ENCODE peak calls at places on chromosomes 4 and X, in ten cellular contexts. One of them, this sample, is unnamed.

GRCh38 chrX:15882704-15883539 is 28.3 kb upstream of the AP1S2 start:
- DNase-seq in PC-9: no peak
- DNase-seq in kidney: no peak
- DNase-seq in CD4-positive, alpha-beta memory T cell: no peak
- DNase-seq in effector memory CD4-positive, alpha-beta T cell: no peak
- DNase-seq in left ventricle myocardium inferior: no peak
- DNase-seq in cardiac muscle cell: peak; percentile 59
- DNase-seq in CD8-positive, alpha-beta memory T cell: no peak
- DNase-seq in breast epithelium: no peak
- DNase-seq in transverse colon: no peak
- DNase-seq in this sample: peak; percentile 14

GRCh38 chr4:177519481-177520270 is 77.4 kb upstream of the AGA start:
- DNase-seq in CD8-positive, alpha-beta memory T cell: no peak
- DNase-seq in left ventricle myocardium inferior: no peak
- DNase-seq in breast epithelium: no peak
- DNase-seq in CD4-positive, alpha-beta memory T cell: no peak
- DNase-seq in transverse colon: no peak
- DNase-seq in kidney: no peak
- DNase-seq in cardiac muscle cell: no peak
- DNase-seq in PC-9: no peak
- DNase-seq in effector memory CD4-positive, alpha-beta T cell: no peak
- DNase-seq in this sample: no peak

GRCh38 chr4:138320030-138320429 is 77.9 kb upstream of the SLC7A11 start:
- DNase-seq in breast epithelium: no peak
- DNase-seq in left ventricle myocardium inferior: no peak
- DNase-seq in PC-9: no peak
- DNase-seq in effector memory CD4-positive, alpha-beta T cell: no peak
- DNase-seq in kidney: no peak
- DNase-seq in CD4-positive, alpha-beta memory T cell: no peak
- DNase-seq in cardiac muscle cell: no peak
- DNase-seq in CD8-positive, alpha-beta memory T cell: no peak
- DNase-seq in transverse colon: no peak
- DNase-seq in this sample: no peak

GRCh38 chr4:186557486-186557885 is 2.1 kb upstream of the MTNR1A start:
- DNase-seq in CD8-positive, alpha-beta memory T cell: no peak
- DNase-seq in CD4-positive, alpha-beta memory T cell: no peak
- DNase-seq in left ventricle myocardium inferior: no peak
- DNase-seq in effector memory CD4-positive, alpha-beta T cell: no peak
- DNase-seq in PC-9: no peak
- DNase-seq in breast epithelium: no peak
- DNase-seq in transverse colon: no peak
- DNase-seq in kidney: no peak
- DNase-seq in cardiac muscle cell: no peak
- DNase-seq in this sample: peak; percentile 87

GRCh38 chr4:79141530-79141929 is 184.3 kb downstream of the NAA11 start:
- DNase-seq in PC-9: no peak
- DNase-seq in breast epithelium: no peak
- DNase-seq in effector memory CD4-positive, alpha-beta T cell: no peak
- DNase-seq in transverse colon: no peak
- DNase-seq in left ventricle myocardium inferior: no peak
- DNase-seq in CD4-positive, alpha-beta memory T cell: no peak
- DNase-seq in kidney: no peak
- DNase-seq in CD8-positive, alpha-beta memory T cell: no peak
- DNase-seq in cardiac muscle cell: peak; percentile 82
- DNase-seq in this sample: peak; percentile 61

GRCh38 chr4:115655626-115656025 is 542.2 kb upstream of the NDST4 start:
- DNase-seq in cardiac muscle cell: no peak
- DNase-seq in CD8-positive, alpha-beta memory T cell: no peak
- DNase-seq in breast epithelium: no peak
- DNase-seq in PC-9: no peak
- DNase-seq in effector memory CD4-positive, alpha-beta T cell: no peak
- DNase-seq in transverse colon: no peak
- DNase-seq in kidney: no peak
- DNase-seq in left ventricle myocardium inferior: no peak
- DNase-seq in CD4-positive, alpha-beta memory T cell: no peak
- DNase-seq in this sample: no peak

GRCh38 chrX:15914486-15914885 is 59.9 kb upstream of the AP1S2 start:
- DNase-seq in left ventricle myocardium inferior: no peak
- DNase-seq in PC-9: no peak
- DNase-seq in kidney: no peak
- DNase-seq in CD8-positive, alpha-beta memory T cell: no peak
- DNase-seq in effector memory CD4-positive, alpha-beta T cell: no peak
- DNase-seq in breast epithelium: no peak
- DNase-seq in CD4-positive, alpha-beta memory T cell: no peak
- DNase-seq in cardiac muscle cell: no peak
- DNase-seq in transverse colon: no peak
- DNase-seq in this sample: no peak

GRCh38 chr4:67632492-67632891 is 68.5 kb downstream of the UBA6 start:
- DNase-seq in CD4-positive, alpha-beta memory T cell: no peak
- DNase-seq in PC-9: no peak
- DNase-seq in left ventricle myocardium inferior: no peak
- DNase-seq in breast epithelium: no peak
- DNase-seq in CD8-positive, alpha-beta memory T cell: no peak
- DNase-seq in kidney: no peak
- DNase-seq in cardiac muscle cell: no peak
- DNase-seq in effector memory CD4-positive, alpha-beta T cell: no peak
- DNase-seq in transverse colon: no peak
- DNase-seq in this sample: no peak

GRCh38 chr4:133801858-133802257 is 399.7 kb downstream of the PABPC4L start:
- DNase-seq in CD8-positive, alpha-beta memory T cell: no peak
- DNase-seq in transverse colon: no peak
- DNase-seq in effector memory CD4-positive, alpha-beta T cell: no peak
- DNase-seq in left ventricle myocardium inferior: no peak
- DNase-seq in CD4-positive, alpha-beta memory T cell: no peak
- DNase-seq in kidney: no peak
- DNase-seq in PC-9: no peak
- DNase-seq in cardiac muscle cell: no peak
- DNase-seq in breast epithelium: no peak
- DNase-seq in this sample: no peak

GRCh38 chrX:154968353-154968752 is 54.2 kb downstream of the F8 start:
- DNase-seq in breast epithelium: no peak
- DNase-seq in cardiac muscle cell: no peak
- DNase-seq in kidney: no peak
- DNase-seq in CD8-positive, alpha-beta memory T cell: no peak
- DNase-seq in transverse colon: no peak
- DNase-seq in left ventricle myocardium inferior: no peak
- DNase-seq in CD4-positive, alpha-beta memory T cell: no peak
- DNase-seq in effector memory CD4-positive, alpha-beta T cell: no peak
- DNase-seq in PC-9: no peak
- DNase-seq in this sample: no peak

GRCh38 chr4:79576480-79576803 is 168.4 kb upstream of the GK2 start:
- DNase-seq in CD8-positive, alpha-beta memory T cell: no peak
- DNase-seq in PC-9: no peak
- DNase-seq in kidney: no peak
- DNase-seq in breast epithelium: no peak
- DNase-seq in cardiac muscle cell: peak; percentile 65
- DNase-seq in CD4-positive, alpha-beta memory T cell: no peak
- DNase-seq in transverse colon: no peak
- DNase-seq in effector memory CD4-positive, alpha-beta T cell: no peak
- DNase-seq in left ventricle myocardium inferior: no peak
- DNase-seq in this sample: peak; percentile 50

GRCh38 chr4:105474110-105474518 is 252 bp upstream of the PPA2 start:
- DNase-seq in cardiac muscle cell: no peak
- DNase-seq in CD4-positive, alpha-beta memory T cell: no peak
- DNase-seq in left ventricle myocardium inferior: peak; percentile 89
- DNase-seq in transverse colon: peak; percentile 91
- DNase-seq in CD8-positive, alpha-beta memory T cell: no peak
- DNase-seq in breast epithelium: peak; percentile 86
- DNase-seq in PC-9: no peak
- DNase-seq in effector memory CD4-positive, alpha-beta T cell: no peak
- DNase-seq in kidney: no peak
- DNase-seq in this sample: no peak

GRCh38 chr4:81602853-81603252 is 131.1 kb upstream of the RASGEF1B start:
- DNase-seq in CD4-positive, alpha-beta memory T cell: no peak
- DNase-seq in left ventricle myocardium inferior: no peak
- DNase-seq in breast epithelium: no peak
- DNase-seq in PC-9: no peak
- DNase-seq in CD8-positive, alpha-beta memory T cell: no peak
- DNase-seq in effector memory CD4-positive, alpha-beta T cell: no peak
- DNase-seq in transverse colon: no peak
- DNase-seq in cardiac muscle cell: no peak
- DNase-seq in kidney: no peak
- DNase-seq in this sample: no peak
- H3K4me1 ChIP-seq in CD4-positive, alpha-beta memory T cell: no peaks in the 10 kb centered on the region
- H3K4me1 ChIP-seq in left ventricle myocardium inferior: peaks cover 35% of the 10 kb centered on the region
- H3K4me1 ChIP-seq in breast epithelium: no peaks in the 10 kb centered on the region
- H3K4me1 ChIP-seq in PC-9: no peaks in the 10 kb centered on the region
- H3K4me1 ChIP-seq in CD8-positive, alpha-beta memory T cell: no peaks in the 10 kb centered on the region
- H3K4me1 ChIP-seq in effector memory CD4-positive, alpha-beta T cell: no peaks in the 10 kb centered on the region
- H3K4me1 ChIP-seq in transverse colon: no peaks in the 10 kb centered on the region
- H3K4me1 ChIP-seq in cardiac muscle cell: peaks cover 15% of the 10 kb centered on the region
- H3K4me1 ChIP-seq in kidney: peaks cover 10% of the 10 kb centered on the region
- H3K4me1 ChIP-seq in this sample: peaks cover 3% of the 10 kb centered on the region

DNA sequence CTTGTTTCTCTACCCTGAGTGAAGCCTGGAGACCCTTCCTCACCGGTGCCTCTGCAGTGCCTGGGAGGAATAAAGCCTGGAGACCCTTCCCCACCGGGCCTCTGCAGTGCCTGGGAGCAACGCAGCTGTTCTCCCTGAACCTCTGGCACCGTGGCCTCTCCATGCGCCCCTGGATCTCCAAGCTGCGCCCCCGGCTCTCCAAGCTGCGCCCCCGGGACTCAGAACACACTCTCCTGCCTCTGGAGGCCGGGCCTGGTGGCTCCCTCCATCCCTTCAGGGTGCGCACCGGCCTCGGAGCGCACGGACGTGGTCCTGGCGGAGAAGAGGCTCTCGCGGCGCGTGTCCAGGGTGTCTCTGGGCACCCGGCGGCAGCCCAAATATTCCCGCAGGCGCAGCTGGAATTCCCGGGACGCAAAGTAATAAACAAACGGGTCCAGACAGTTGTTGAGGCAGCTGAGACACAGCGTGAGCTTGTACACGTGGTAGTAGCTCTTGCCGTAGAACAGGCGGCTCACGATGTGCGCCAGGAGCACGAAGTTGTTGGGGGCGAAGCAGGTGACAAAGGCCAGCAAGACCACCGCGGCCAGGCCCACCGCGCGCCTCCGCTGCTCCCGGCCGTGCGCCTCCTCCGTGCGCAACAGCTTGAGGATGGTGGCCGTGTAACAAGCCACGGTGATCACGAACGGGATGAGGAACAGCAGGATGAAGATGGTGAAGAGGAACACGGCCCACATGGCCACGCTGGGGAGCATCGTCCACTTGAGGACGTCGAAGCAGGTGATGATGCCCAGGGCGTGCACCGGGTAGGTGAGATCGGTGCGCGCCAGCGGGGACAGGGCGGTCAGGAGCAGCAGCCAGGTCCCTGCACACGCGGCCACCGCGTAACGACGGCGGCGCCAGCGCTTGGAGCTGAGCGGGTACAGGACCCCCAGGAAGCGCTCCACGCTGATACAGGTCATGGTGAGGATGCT is 12.8 kb upstream of the ASMTL start:
- DNase-seq in left ventricle myocardium inferior: no peak
- DNase-seq in breast epithelium: no peak
- DNase-seq in CD8-positive, alpha-beta memory T cell: no peak
- DNase-seq in CD4-positive, alpha-beta memory T cell: peak; percentile 16
- DNase-seq in PC-9: no peak
- DNase-seq in effector memory CD4-positive, alpha-beta T cell: no peak
- DNase-seq in kidney: peak; percentile 66
- DNase-seq in cardiac muscle cell: no peak
- DNase-seq in transverse colon: no peak
- DNase-seq in this sample: peak; percentile 36
- H3K27ac ChIP-seq in left ventricle myocardium inferior: no peak overlapping the region
- H3K27ac ChIP-seq in breast epithelium: no peak overlapping the region
- H3K27ac ChIP-seq in CD8-positive, alpha-beta memory T cell: peak overlapping the region; percentile 53
- H3K27ac ChIP-seq in CD4-positive, alpha-beta memory T cell: peak overlapping the region; percentile 76
- H3K27ac ChIP-seq in PC-9: no peak overlapping the region
- H3K27ac ChIP-seq in effector memory CD4-positive, alpha-beta T cell: peak overlapping the region; percentile 74
- H3K27ac ChIP-seq in kidney: no peak overlapping the region
- H3K27ac ChIP-seq in cardiac muscle cell: no peak overlapping the region
- H3K27ac ChIP-seq in transverse colon: no peak overlapping the region
- H3K27ac ChIP-seq in this sample: no peak overlapping the region

GRCh38 chr4:155639674-155640529 is 26.7 kb upstream of the GUCY1A1 start:
- DNase-seq in cardiac muscle cell: no peak
- DNase-seq in left ventricle myocardium inferior: no peak
- DNase-seq in CD4-positive, alpha-beta memory T cell: no peak
- DNase-seq in kidney: no peak
- DNase-seq in CD8-positive, alpha-beta memory T cell: no peak
- DNase-seq in transverse colon: no peak
- DNase-seq in PC-9: no peak
- DNase-seq in breast epithelium: no peak
- DNase-seq in effector memory CD4-positive, alpha-beta T cell: no peak
- DNase-seq in this sample: no peak

GRCh38 chr4:155643087-155643486 is 23.6 kb upstream of the GUCY1A1 start:
- DNase-seq in cardiac muscle cell: no peak
- DNase-seq in transverse colon: no peak
- DNase-seq in left ventricle myocardium inferior: no peak
- DNase-seq in kidney: no peak
- DNase-seq in effector memory CD4-positive, alpha-beta T cell: no peak
- DNase-seq in breast epithelium: no peak
- DNase-seq in CD4-positive, alpha-beta memory T cell: no peak
- DNase-seq in CD8-positive, alpha-beta memory T cell: no peak
- DNase-seq in PC-9: no peak
- DNase-seq in this sample: no peak

DNA sequence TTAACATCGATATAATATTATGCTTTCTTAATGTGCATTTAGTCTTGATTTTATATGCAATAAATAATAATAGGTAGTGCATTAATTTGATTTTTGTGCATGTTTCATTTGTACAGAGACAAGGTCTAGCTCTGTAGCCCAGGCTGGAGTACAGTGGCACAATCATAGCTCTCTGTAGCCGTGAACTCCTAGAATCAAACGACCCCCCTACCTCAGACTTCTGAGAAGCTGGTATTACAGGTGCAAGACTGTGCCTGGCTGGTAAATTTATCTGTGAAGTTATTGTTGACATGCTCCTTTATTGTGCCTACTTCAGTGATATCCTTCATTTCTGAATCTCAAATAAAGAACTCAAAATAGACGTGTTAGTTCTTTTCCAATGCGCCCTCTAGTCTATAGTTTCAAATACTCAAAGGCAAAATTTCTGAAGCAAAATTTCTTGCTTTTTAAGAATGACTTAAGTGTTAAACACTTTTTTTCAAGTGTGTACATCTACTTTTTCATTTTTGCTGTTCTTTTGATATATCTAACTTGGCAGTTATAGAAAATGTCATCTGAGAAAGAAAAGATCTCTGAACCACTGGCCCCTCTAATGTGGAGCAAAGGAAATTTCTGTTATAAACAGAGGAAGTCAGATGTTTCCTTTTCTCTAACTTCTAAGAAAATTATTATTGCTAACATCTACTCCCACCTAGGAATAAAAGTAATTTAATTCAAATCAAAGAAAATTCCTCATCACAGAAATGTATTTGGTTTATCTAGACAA is 28.3 kb upstream of the GUCY1A1 start:
- DNase-seq in effector memory CD4-positive, alpha-beta T cell: no peak
- DNase-seq in left ventricle myocardium inferior: no peak
- DNase-seq in transverse colon: no peak
- DNase-seq in CD4-positive, alpha-beta memory T cell: no peak
- DNase-seq in cardiac muscle cell: no peak
- DNase-seq in breast epithelium: no peak
- DNase-seq in PC-9: no peak
- DNase-seq in CD8-positive, alpha-beta memory T cell: no peak
- DNase-seq in kidney: no peak
- DNase-seq in this sample: no peak
- H3K4me1 ChIP-seq in effector memory CD4-positive, alpha-beta T cell: no peaks in the 10 kb centered on the region
- H3K4me1 ChIP-seq in left ventricle myocardium inferior: no peaks in the 10 kb centered on the region
- H3K4me1 ChIP-seq in transverse colon: no peaks in the 10 kb centered on the region
- H3K4me1 ChIP-seq in CD4-positive, alpha-beta memory T cell: no peaks in the 10 kb centered on the region
- H3K4me1 ChIP-seq in cardiac muscle cell: peaks cover 5% of the 10 kb centered on the region
- H3K4me1 ChIP-seq in breast epithelium: no peaks in the 10 kb centered on the region
- H3K4me1 ChIP-seq in PC-9: no peaks in the 10 kb centered on the region
- H3K4me1 ChIP-seq in CD8-positive, alpha-beta memory T cell: peaks cover 4% of the 10 kb centered on the region
- H3K4me1 ChIP-seq in kidney: no peaks in the 10 kb centered on the region
- H3K4me1 ChIP-seq in this sample: no peaks in the 10 kb centered on the region

GRCh38 chrX:119375561-119375960 is 23.6 kb upstream of the SLC25A43 start:
- DNase-seq in effector memory CD4-positive, alpha-beta T cell: no peak
- DNase-seq in left ventricle myocardium inferior: no peak
- DNase-seq in breast epithelium: no peak
- DNase-seq in kidney: no peak
- DNase-seq in PC-9: no peak
- DNase-seq in cardiac muscle cell: no peak
- DNase-seq in CD4-positive, alpha-beta memory T cell: no peak
- DNase-seq in transverse colon: no peak
- DNase-seq in CD8-positive, alpha-beta memory T cell: no peak
- DNase-seq in this sample: no peak
- H3K27ac ChIP-seq in effector memory CD4-positive, alpha-beta T cell: no peak overlapping the region
- H3K27ac ChIP-seq in left ventricle myocardium inferior: no peak overlapping the region
- H3K27ac ChIP-seq in breast epithelium: no peak overlapping the region
- H3K27ac ChIP-seq in kidney: no peak overlapping the region
- H3K27ac ChIP-seq in PC-9: no peak overlapping the region
- H3K27ac ChIP-seq in cardiac muscle cell: no peak overlapping the region
- H3K27ac ChIP-seq in CD4-positive, alpha-beta memory T cell: no peak overlapping the region
- H3K27ac ChIP-seq in transverse colon: no peak overlapping the region
- H3K27ac ChIP-seq in CD8-positive, alpha-beta memory T cell: no peak overlapping the region
- H3K27ac ChIP-seq in this sample: no peak overlapping the region

This sample was measured in SJCRH30.